ENCODE peak calls at places on chromosomes 16 and 17, in five cellular contexts. One of them, this sample, is unnamed.
A peak's percentile ranks its signal among the peaks of the same experiment; 100 is the strongest.

GRCh38 chr16:56041556-56042140 is 149.6 kb upstream of the GNAO1 start:
- DNase-seq in anterior cingulate cortex: no peak
- DNase-seq in T-helper 9 cell: peak; percentile 5
- DNase-seq in AG09319: no peak
- DNase-seq in effector memory CD4-positive, alpha-beta T cell: peak; percentile 2
- DNase-seq in this sample: no peak

GRCh38 chr16:87706278-87707000 is 59.3 kb downstream of the KLHDC4 start:
- DNase-seq in anterior cingulate cortex: no peak
- DNase-seq in T-helper 9 cell: no peak
- DNase-seq in AG09319: no peak
- DNase-seq in effector memory CD4-positive, alpha-beta T cell: no peak
- DNase-seq in this sample: no peak

GRCh38 chr17:79338589-79338988 is 264.0 kb downstream of the ENGASE start:
- DNase-seq in anterior cingulate cortex: peak; percentile 34
- DNase-seq in T-helper 9 cell: no peak
- DNase-seq in AG09319: peak; percentile 10
- DNase-seq in effector memory CD4-positive, alpha-beta T cell: no peak
- DNase-seq in this sample: no peak

GRCh38 chr16:51430716-51431369 is 279.8 kb upstream of the SALL1 start:
- DNase-seq in anterior cingulate cortex: no peak
- DNase-seq in T-helper 9 cell: no peak
- DNase-seq in AG09319: no peak
- DNase-seq in effector memory CD4-positive, alpha-beta T cell: no peak
- DNase-seq in this sample: no peak

GRCh38 chr17:77602062-77602746 is 356.3 kb upstream of the TNRC6C start:
- DNase-seq in anterior cingulate cortex: no peak
- DNase-seq in T-helper 9 cell: no peak
- DNase-seq in AG09319: no peak
- DNase-seq in effector memory CD4-positive, alpha-beta T cell: no peak
- DNase-seq in this sample: no peak

GRCh38 chr16:78368121-78369102 is 269.0 kb downstream of the WWOX start:
- DNase-seq in anterior cingulate cortex: no peak
- DNase-seq in T-helper 9 cell: no peak
- DNase-seq in AG09319: no peak
- DNase-seq in effector memory CD4-positive, alpha-beta T cell: no peak
- DNase-seq in this sample: no peak

GRCh38 chr16:79767597-79768280 is 167.2 kb upstream of the MAF start:
- DNase-seq in anterior cingulate cortex: peak; percentile 47
- DNase-seq in T-helper 9 cell: no peak
- DNase-seq in AG09319: peak; percentile 8
- DNase-seq in effector memory CD4-positive, alpha-beta T cell: no peak
- DNase-seq in this sample: peak; percentile 41

GRCh38 chr16:24123275-24123674 is 132.9 kb upstream of the CACNG3 start:
- DNase-seq in anterior cingulate cortex: no peak
- DNase-seq in T-helper 9 cell: no peak
- DNase-seq in AG09319: no peak
- DNase-seq in effector memory CD4-positive, alpha-beta T cell: no peak
- DNase-seq in this sample: no peak

GRCh38 chr16:17590711-17591654 is 120.2 kb upstream of the XYLT1 start:
- DNase-seq in anterior cingulate cortex: no peak
- DNase-seq in T-helper 9 cell: peak; percentile 21
- DNase-seq in AG09319: no peak
- DNase-seq in effector memory CD4-positive, alpha-beta T cell: peak; percentile 55
- DNase-seq in this sample: no peak

GRCh38 chr17:21183468-21183867 is 30.5 kb downstream of the TMEM11 start:
- DNase-seq in anterior cingulate cortex: no peak
- DNase-seq in T-helper 9 cell: no peak
- DNase-seq in AG09319: no peak
- DNase-seq in effector memory CD4-positive, alpha-beta T cell: no peak
- DNase-seq in this sample: no peak

GRCh38 chr17:69523252-69523861 is 108.9 kb downstream of the MAP2K6 start:
- DNase-seq in anterior cingulate cortex: peak; percentile 8
- DNase-seq in T-helper 9 cell: no peak
- DNase-seq in AG09319: no peak
- DNase-seq in effector memory CD4-positive, alpha-beta T cell: no peak
- DNase-seq in this sample: peak; percentile 61

GRCh38 chr16:54171855-54172537 is 114.6 kb downstream of the IRX3 start:
- DNase-seq in anterior cingulate cortex: no peak
- DNase-seq in T-helper 9 cell: no peak
- DNase-seq in AG09319: peak; percentile 51
- DNase-seq in effector memory CD4-positive, alpha-beta T cell: no peak
- DNase-seq in this sample: no peak

GRCh38 chr17:77696720-77697460 is 261.6 kb upstream of the TNRC6C start:
- DNase-seq in anterior cingulate cortex: peak; percentile 47
- DNase-seq in T-helper 9 cell: no peak
- DNase-seq in AG09319: no peak
- DNase-seq in effector memory CD4-positive, alpha-beta T cell: no peak
- DNase-seq in this sample: no peak

GRCh38 chr17:36598951-36599401 is 2.4 kb upstream of the MRM1 start:
- DNase-seq in anterior cingulate cortex: no peak
- DNase-seq in T-helper 9 cell: no peak
- DNase-seq in AG09319: no peak
- DNase-seq in effector memory CD4-positive, alpha-beta T cell: no peak
- DNase-seq in this sample: no peak

GRCh38 chr17:20105539-20106291 is 96.6 kb downstream of the SPECC1 start:
- DNase-seq in anterior cingulate cortex: no peak
- DNase-seq in T-helper 9 cell: no peak
- DNase-seq in AG09319: no peak
- DNase-seq in effector memory CD4-positive, alpha-beta T cell: no peak
- DNase-seq in this sample: no peak

GRCh38 chr17:29744121-29744520 is 121.4 kb upstream of the CORO6 start:
- DNase-seq in anterior cingulate cortex: no peak
- DNase-seq in T-helper 9 cell: no peak
- DNase-seq in AG09319: no peak
- DNase-seq in effector memory CD4-positive, alpha-beta T cell: no peak
- DNase-seq in this sample: no peak

GRCh38 chr17:36550491-36551417 is 6.0 kb downstream of the GGNBP2 start:
- DNase-seq in anterior cingulate cortex: no peak
- DNase-seq in T-helper 9 cell: no peak
- DNase-seq in AG09319: no peak
- DNase-seq in effector memory CD4-positive, alpha-beta T cell: no peak
- DNase-seq in this sample: no peak

GRCh38 chr16:70561623-70562022 is 38.0 kb downstream of the SF3B3 start:
- DNase-seq in anterior cingulate cortex: peak; percentile 79
- DNase-seq in T-helper 9 cell: no peak
- DNase-seq in AG09319: no peak
- DNase-seq in effector memory CD4-positive, alpha-beta T cell: no peak
- DNase-seq in this sample: no peak

GRCh38 chr17:61015966-61016365 is 338.3 kb downstream of the BCAS3 start:
- DNase-seq in anterior cingulate cortex: no peak
- DNase-seq in T-helper 9 cell: no peak
- DNase-seq in AG09319: peak; percentile 29
- DNase-seq in effector memory CD4-positive, alpha-beta T cell: no peak
- DNase-seq in this sample: no peak

GRCh38 chr17:61402978-61403845 is 3.6 kb downstream of the TBX2 start:
- DNase-seq in anterior cingulate cortex: no peak
- DNase-seq in T-helper 9 cell: no peak
- DNase-seq in AG09319: no peak
- DNase-seq in effector memory CD4-positive, alpha-beta T cell: no peak
- DNase-seq in this sample: no peak

GRCh38 chr16:82580293-82580900 is 46.4 kb upstream of the CDH13 start:
- DNase-seq in anterior cingulate cortex: peak; percentile 53
- DNase-seq in T-helper 9 cell: no peak
- DNase-seq in AG09319: no peak
- DNase-seq in effector memory CD4-positive, alpha-beta T cell: no peak
- DNase-seq in this sample: peak; percentile 21

GRCh38 chr16:11955713-11956123 is 9.3 kb upstream of the TNFRSF17 start:
- DNase-seq in anterior cingulate cortex: no peak
- DNase-seq in T-helper 9 cell: no peak
- DNase-seq in AG09319: peak; percentile 94
- DNase-seq in effector memory CD4-positive, alpha-beta T cell: no peak
- DNase-seq in this sample: no peak

GRCh38 chr17:51355314-51356083 is 95.2 kb downstream of the UTP18 start:
- DNase-seq in anterior cingulate cortex: no peak
- DNase-seq in T-helper 9 cell: no peak
- DNase-seq in AG09319: no peak
- DNase-seq in effector memory CD4-positive, alpha-beta T cell: no peak
- DNase-seq in this sample: no peak

GRCh38 chr16:83931556-83931955 is 21.5 kb upstream of the OSGIN1 start:
- DNase-seq in anterior cingulate cortex: no peak
- DNase-seq in T-helper 9 cell: no peak
- DNase-seq in AG09319: no peak
- DNase-seq in effector memory CD4-positive, alpha-beta T cell: no peak
- DNase-seq in this sample: no peak

GRCh38 chr17:30520436-30520835 is 43.2 kb downstream of the GOSR1 start:
- DNase-seq in anterior cingulate cortex: no peak
- DNase-seq in T-helper 9 cell: no peak
- DNase-seq in AG09319: peak; percentile 57
- DNase-seq in effector memory CD4-positive, alpha-beta T cell: no peak
- DNase-seq in this sample: no peak

This sample was measured in NCI-H460.